ENCODE peak calls at places on chromosomes 2 and 18, in nine cellular contexts. M, V, L, Z, W, G, F, T and J are unnamed samples.

GRCh38 chr18:46152436-46152807 is 48.2 kb downstream of the HAUS1 start:
- DNase-seq in M (peak; percentile 56), V (peak; percentile 65), L (peak; percentile 21), Z (peak; percentile 81), W (no peak), G (peak; percentile 30), F (peak; percentile 75), T (no peak), J (no peak)

GRCh38 chr18:22778996-22779395 is 154.1 kb upstream of the RBBP8 start:
- DNase-seq in M (peak; percentile 24), V (no peak), L (no peak), Z (no peak), W (no peak), G (no peak), F (no peak), T (no peak), J (no peak)

GRCh38 chr18:13019301-13019700 is 28.1 kb downstream of the CEP192 start:
- DNase-seq in M (no peak), V (peak; percentile 9), L (no peak), Z (no peak), W (no peak), G (no peak), F (no peak), T (no peak), J (no peak)

GRCh38 chr2:113818382-113818951 is 62.0 kb upstream of the SLC35F5 start:
- DNase-seq in M (peak; percentile 98), V (peak; percentile 100), L (peak; percentile 53), Z (peak; percentile 99), W (peak; percentile 2), G (peak; percentile 54), F (peak; percentile 99), T (peak; percentile 58), J (no peak)

GRCh38 chr18:79497638-79498081 is 101.9 kb downstream of the NFATC1 start:
- DNase-seq in M (peak; percentile 49), V (no peak), L (no peak), Z (no peak), W (no peak), G (no peak), F (no peak), T (no peak), J (no peak)

GRCh38 chr2:206154197-206154596 is 5.0 kb downstream of the NDUFS1 start:
- DNase-seq in M (peak; percentile 21), V (no peak), L (no peak), Z (no peak), W (no peak), G (no peak), F (no peak), T (no peak), J (no peak)

GRCh38 chr2:208300847-208301618 is 35.0 kb downstream of the PIKFYVE start:
- DNase-seq in M (no peak), V (no peak), L (no peak), Z (no peak), W (no peak), G (no peak), F (no peak), T (no peak), J (no peak)

GRCh38 chr2:46796843-46797625 is 118.6 kb downstream of the MCFD2 start:
- DNase-seq in M (no peak), V (no peak), L (no peak), Z (no peak), W (no peak), G (no peak), F (peak; percentile 40), T (no peak), J (no peak)

GRCh38 chr2:204982303-204982702 is 437.0 kb downstream of the PARD3B start:
- DNase-seq in M (peak; percentile 6), V (peak; percentile 4), L (no peak), Z (no peak), W (no peak), G (peak; percentile 43), F (no peak), T (no peak), J (no peak)

DNA sequence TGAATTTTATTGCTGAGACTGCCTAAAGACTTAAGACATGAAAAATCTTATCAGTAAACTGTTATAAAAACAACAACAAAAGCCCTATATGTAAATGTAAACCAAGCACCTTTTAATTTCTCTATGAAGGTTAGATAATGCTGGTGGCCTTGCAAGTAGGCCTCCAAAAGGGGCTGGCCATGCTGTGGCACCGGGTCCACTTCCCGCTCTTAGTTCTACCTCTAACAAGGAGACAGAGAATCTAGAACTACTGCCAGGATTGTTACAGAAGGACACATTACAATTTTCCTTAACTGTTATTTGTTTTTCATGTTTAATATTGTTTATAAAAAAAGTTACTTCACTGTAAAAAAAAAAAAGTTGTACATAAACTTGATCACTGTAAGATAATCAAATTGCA is 49.0 kb downstream of the UGP2 start:
- DNase-seq in M (no peak), V (no peak), L (no peak), Z (no peak), W (no peak), G (no peak), F (no peak), T (no peak), J (no peak)
- TF ChIP-seq CTCF in M (no peak), V (no peak), L (no peak), Z (no peak), W (no peak), G (no peak), F (no peak), T (no peak), J (no peak)

GRCh38 chr2:23351388-23352141 is 33.4 kb upstream of the KLHL29 start:
- DNase-seq in M (peak; percentile 89), V (peak; percentile 82), L (peak; percentile 85), Z (peak; percentile 70), W (peak; percentile 91), G (peak; percentile 81), F (peak; percentile 64), T (peak; percentile 91), J (peak; percentile 40)
- TF ChIP-seq CTCF in M (peak; percentile 90), V (peak; percentile 85), L (peak; percentile 87), Z (peak; percentile 89), W (peak; percentile 93), G (peak; percentile 96), F (peak; percentile 84), T (peak; percentile 76), J (peak; percentile 19)

GRCh38 chr2:44295636-44296359 is 20.5 kb downstream of the SLC3A1 start:
- DNase-seq in M (no peak), V (no peak), L (no peak), Z (no peak), W (no peak), G (no peak), F (no peak), T (no peak), J (no peak)

GRCh38 chr2:44301111-44301510 is 25.8 kb downstream of the SLC3A1 start:
- DNase-seq in M (no peak), V (no peak), L (no peak), Z (no peak), W (no peak), G (no peak), F (no peak), T (no peak), J (no peak)

GRCh38 chr2:44295113-44295512 is 19.8 kb downstream of the SLC3A1 start:
- DNase-seq in M (no peak), V (no peak), L (no peak), Z (no peak), W (no peak), G (no peak), F (no peak), T (no peak), J (no peak)

GRCh38 chr2:44297431-44297830 is 22.2 kb downstream of the SLC3A1 start:
- DNase-seq in M (no peak), V (no peak), L (no peak), Z (no peak), W (no peak), G (no peak), F (no peak), T (no peak), J (no peak)

GRCh38 chr2:44296653-44297052 is 21.4 kb downstream of the SLC3A1 start:
- DNase-seq in M (no peak), V (no peak), L (no peak), Z (no peak), W (no peak), G (no peak), F (no peak), T (no peak), J (no peak)
- TF ChIP-seq CTCF in M (no peak), V (no peak), L (no peak), Z (no peak), W (no peak), G (no peak), F (no peak), T (no peak), J (no peak)

GRCh38 chr2:25001329-25001637 is 29.5 kb upstream of the DNAJC27 start:
- DNase-seq in M (no peak), V (no peak), L (no peak), Z (no peak), W (no peak), G (no peak), F (no peak), T (no peak), J (no peak)
- TF ChIP-seq CTCF in M (no peak), V (no peak), L (no peak), Z (no peak), W (no peak), G (no peak), F (no peak), T (no peak), J (no peak)

DNA sequence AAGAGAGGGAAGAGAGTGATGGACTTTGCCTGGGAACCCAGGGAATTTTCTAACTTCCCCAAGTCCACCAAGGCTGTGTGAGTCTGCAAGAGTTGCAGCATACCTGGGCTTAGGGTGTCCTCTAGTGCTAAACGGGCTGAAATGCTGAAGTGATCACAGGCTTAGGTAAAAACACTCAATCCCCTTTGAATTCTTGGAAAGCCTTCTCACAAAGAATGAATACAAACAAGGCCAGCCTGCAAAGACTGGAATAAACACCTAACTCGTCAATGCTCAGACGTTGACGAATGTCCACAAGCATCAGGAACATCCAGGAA is 30.0 kb upstream of the BMP10 start:
- DNase-seq in M (peak; percentile 52), V (peak; percentile 46), L (no peak), Z (no peak), W (no peak), G (no peak), F (no peak), T (no peak), J (no peak)
- TF ChIP-seq CTCF in M (peak; percentile 8), V (peak; percentile 24), L (no peak), Z (peak; percentile 31), W (no peak), G (peak; percentile 34), F (peak; percentile 24), T (no peak), J (no peak)